ENCODE peak calls at places on chromosome 1, in five cellular contexts. One of them, this sample, is unnamed.
A peak's percentile ranks its signal among the peaks of the same experiment; 100 is the strongest.

GRCh38 chr1:151820940-151821339 is 10.7 kb downstream of the RORC start:
- DNase-seq in neuronal stem cell: no peak
- DNase-seq in H9: no peak
- DNase-seq in H1: no peak
- DNase-seq in mesendoderm: no peak
- DNase-seq in this sample: no peak

GRCh38 chr1:52825868-52826267 is 16.7 kb upstream of the ZYG11A start:
- DNase-seq in neuronal stem cell: no peak
- DNase-seq in H9: no peak
- DNase-seq in H1: no peak
- DNase-seq in mesendoderm: no peak
- DNase-seq in this sample: peak; percentile 34

GRCh38 chr1:64041366-64042131 is 161.9 kb upstream of the UBE2U start:
- DNase-seq in neuronal stem cell: no peak
- DNase-seq in H9: no peak
- DNase-seq in H1: no peak
- DNase-seq in mesendoderm: no peak
- DNase-seq in this sample: no peak

GRCh38 chr1:78839704-78840277 is 166.7 kb downstream of the ADGRL4 start:
- DNase-seq in neuronal stem cell: peak; percentile 48
- DNase-seq in H9: no peak
- DNase-seq in H1: peak; percentile 55
- DNase-seq in mesendoderm: peak; percentile 42
- DNase-seq in this sample: peak; percentile 51

GRCh38 chr1:99705385-99705784 is 59.5 kb downstream of the PALMD start:
- DNase-seq in neuronal stem cell: no peak
- DNase-seq in H9: no peak
- DNase-seq in H1: no peak
- DNase-seq in mesendoderm: no peak
- DNase-seq in this sample: no peak

GRCh38 chr1:9289090-9289534 is 3.6 kb upstream of the SPSB1 start:
- DNase-seq in neuronal stem cell: peak; percentile 58
- DNase-seq in H9: peak; percentile 55
- DNase-seq in H1: peak; percentile 92
- DNase-seq in mesendoderm: peak; percentile 71
- DNase-seq in this sample: peak; percentile 74

GRCh38 chr1:160826546-160826945 is 30.6 kb downstream of the LY9 start:
- DNase-seq in neuronal stem cell: no peak
- DNase-seq in H9: no peak
- DNase-seq in H1: no peak
- DNase-seq in mesendoderm: no peak
- DNase-seq in this sample: no peak

GRCh38 chr1:111742938-111743549 is 3.8 kb upstream of the INKA2 start:
- DNase-seq in neuronal stem cell: no peak
- DNase-seq in H9: no peak
- DNase-seq in H1: no peak
- DNase-seq in mesendoderm: peak; percentile 31
- DNase-seq in this sample: peak; percentile 86

GRCh38 chr1:151479462-151479861 is 20.2 kb upstream of the POGZ start:
- DNase-seq in neuronal stem cell: no peak
- DNase-seq in H9: no peak
- DNase-seq in H1: no peak
- DNase-seq in mesendoderm: no peak
- DNase-seq in this sample: no peak

GRCh38 chr1:36161656-36162531 is 5.9 kb downstream of the MAP7D1 start:
- DNase-seq in neuronal stem cell: no peak
- DNase-seq in H9: peak; percentile 55
- DNase-seq in H1: no peak
- DNase-seq in mesendoderm: peak; percentile 80
- DNase-seq in this sample: no peak

GRCh38 chr1:114718661-114719423 is 2.3 kb upstream of the NRAS start:
- DNase-seq in neuronal stem cell: no peak
- DNase-seq in H9: no peak
- DNase-seq in H1: no peak
- DNase-seq in mesendoderm: no peak
- DNase-seq in this sample: peak; percentile 78

GRCh38 chr1:1540015-1540816 is at the start of gene TMEM240:
- DNase-seq in neuronal stem cell: peak; percentile 71
- DNase-seq in H9: peak; percentile 86
- DNase-seq in H1: peak; percentile 90
- DNase-seq in mesendoderm: peak; percentile 84
- DNase-seq in this sample: peak; percentile 69

GRCh38 chr1:10724948-10725852 is 71.2 kb downstream of the CASZ1 start:
- DNase-seq in neuronal stem cell: no peak
- DNase-seq in H9: no peak
- DNase-seq in H1: no peak
- DNase-seq in mesendoderm: no peak
- DNase-seq in this sample: peak; percentile 8

GRCh38 chr1:216293673-216294072 is 129.6 kb downstream of the USH2A start:
- DNase-seq in neuronal stem cell: no peak
- DNase-seq in H9: no peak
- DNase-seq in H1: no peak
- DNase-seq in mesendoderm: no peak
- DNase-seq in this sample: peak; percentile 94

GRCh38 chr1:97351846-97352245 is 569.0 kb downstream of the DPYD start:
- DNase-seq in neuronal stem cell: no peak
- DNase-seq in H9: no peak
- DNase-seq in H1: no peak
- DNase-seq in mesendoderm: no peak
- DNase-seq in this sample: no peak

GRCh38 chr1:201111156-201111555 is 1.1 kb downstream of the CACNA1S start:
- DNase-seq in neuronal stem cell: no peak
- DNase-seq in H9: no peak
- DNase-seq in H1: no peak
- DNase-seq in mesendoderm: no peak
- DNase-seq in this sample: no peak

GRCh38 chr1:196105901-196106300 is 502.3 kb downstream of the KCNT2 start:
- DNase-seq in neuronal stem cell: no peak
- DNase-seq in H9: no peak
- DNase-seq in H1: no peak
- DNase-seq in mesendoderm: peak; percentile 59
- DNase-seq in this sample: no peak

GRCh38 chr1:24553931-24554330 is 2.0 kb upstream of the NCMAP start:
- DNase-seq in neuronal stem cell: no peak
- DNase-seq in H9: no peak
- DNase-seq in H1: no peak
- DNase-seq in mesendoderm: no peak
- DNase-seq in this sample: no peak

GRCh38 chr1:24554714-24555113 is 1.2 kb upstream of the NCMAP start:
- DNase-seq in neuronal stem cell: no peak
- DNase-seq in H9: no peak
- DNase-seq in H1: no peak
- DNase-seq in mesendoderm: no peak
- DNase-seq in this sample: no peak

GRCh38 chr1:24556414-24556795 is 518 bp downstream of the NCMAP start:
- DNase-seq in neuronal stem cell: no peak
- DNase-seq in H9: no peak
- DNase-seq in H1: no peak
- DNase-seq in mesendoderm: no peak
- DNase-seq in this sample: no peak

GRCh38 chr1:24557220-24557619 is 1.3 kb downstream of the NCMAP start:
- DNase-seq in neuronal stem cell: no peak
- DNase-seq in H9: no peak
- DNase-seq in H1: no peak
- DNase-seq in mesendoderm: no peak
- DNase-seq in this sample: no peak

GRCh38 chr1:24555591-24556413 is at the start of gene NCMAP:
- DNase-seq in neuronal stem cell: no peak
- DNase-seq in H9: peak; percentile 52
- DNase-seq in H1: peak; percentile 71
- DNase-seq in mesendoderm: peak; percentile 47
- DNase-seq in this sample: no peak
- H2BK15ac ChIP-seq in neuronal stem cell: peak within 1 kb of the TSS; percentile 70
- H2BK15ac ChIP-seq in H9: no peak within 1 kb of the TSS
- H2BK15ac ChIP-seq in H1: no peak within 1 kb of the TSS
- H2BK15ac ChIP-seq in mesendoderm: no peak within 1 kb of the TSS
- H2BK15ac ChIP-seq in this sample: no peak within 1 kb of the TSS

GRCh38 chr1:47752560-47752959 is 244.6 kb downstream of the TRABD2B start:
- DNase-seq in neuronal stem cell: no peak
- DNase-seq in H9: no peak
- DNase-seq in H1: no peak
- DNase-seq in mesendoderm: no peak
- DNase-seq in this sample: no peak

GRCh38 chr1:47754221-47754620 is 243.0 kb downstream of the TRABD2B start:
- DNase-seq in neuronal stem cell: no peak
- DNase-seq in H9: no peak
- DNase-seq in H1: no peak
- DNase-seq in mesendoderm: no peak
- DNase-seq in this sample: no peak

GRCh38 chr1:47753808-47754207 is 243.4 kb downstream of the TRABD2B start:
- DNase-seq in neuronal stem cell: no peak
- DNase-seq in H9: no peak
- DNase-seq in H1: no peak
- DNase-seq in mesendoderm: no peak
- DNase-seq in this sample: no peak

GRCh38 chr1:47752048-47752451 is 245.1 kb downstream of the TRABD2B start:
- DNase-seq in neuronal stem cell: no peak
- DNase-seq in H9: no peak
- DNase-seq in H1: no peak
- DNase-seq in mesendoderm: no peak
- DNase-seq in this sample: peak; percentile 4

DNA sequence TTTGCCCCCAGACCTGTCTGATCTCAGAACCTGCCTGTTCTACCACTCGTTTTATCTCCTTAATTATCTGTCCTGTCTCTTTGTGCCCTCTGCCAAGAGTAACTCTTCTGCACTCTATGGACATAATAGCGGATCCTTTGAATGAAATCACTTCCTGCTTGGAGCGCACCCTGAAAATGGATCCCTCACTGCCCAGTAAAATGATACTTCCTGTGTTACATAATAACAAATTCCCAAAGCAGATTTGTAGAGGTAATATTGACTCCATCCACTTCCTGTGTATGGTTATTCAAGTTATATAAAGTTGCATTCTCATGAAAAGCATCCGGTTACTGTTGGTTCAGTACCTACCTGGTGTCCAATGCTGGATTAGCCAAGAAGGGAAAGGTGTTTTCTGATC is 246.0 kb downstream of the TRABD2B start:
- DNase-seq in neuronal stem cell: no peak
- DNase-seq in H9: no peak
- DNase-seq in H1: no peak
- DNase-seq in mesendoderm: no peak
- DNase-seq in this sample: no peak
- H3K27ac ChIP-seq in neuronal stem cell: no peak overlapping the region
- H3K27ac ChIP-seq in H9: no peak overlapping the region
- H3K27ac ChIP-seq in H1: no peak overlapping the region
- H3K27ac ChIP-seq in mesendoderm: no peak overlapping the region
- H3K27ac ChIP-seq in this sample: no peak overlapping the region

DNA sequence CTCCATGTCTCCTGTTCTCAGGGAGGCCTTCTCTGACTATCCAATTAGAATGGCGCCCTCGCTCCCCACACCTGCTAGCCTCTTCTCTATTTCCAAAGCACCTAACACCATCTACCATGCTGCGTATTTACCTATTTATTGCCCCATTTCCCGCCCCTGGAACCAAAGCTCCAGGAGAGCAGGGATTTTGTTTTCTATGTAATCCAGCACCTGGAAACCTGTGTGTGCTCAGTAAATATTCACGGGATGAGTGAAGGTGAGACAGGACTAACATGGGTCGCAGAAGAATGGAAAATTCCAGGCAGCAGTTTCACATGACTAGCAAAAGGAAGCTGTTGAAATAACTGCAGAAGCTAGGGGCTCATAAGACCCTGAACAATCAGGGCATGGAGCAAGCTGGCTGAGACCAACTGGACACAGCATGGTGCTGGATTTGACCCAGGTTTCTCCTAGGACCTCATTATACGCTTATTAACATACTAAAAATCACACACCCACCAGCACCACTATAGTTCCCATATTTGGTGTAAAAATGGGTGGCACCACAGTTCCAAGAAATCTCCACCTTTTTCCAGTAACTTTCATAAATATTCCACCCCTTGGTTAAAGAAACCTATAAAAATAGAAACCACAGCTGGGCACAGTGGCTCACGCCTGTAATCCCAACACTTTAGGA is 15.1 kb upstream of the TENT5B start:
- DNase-seq in neuronal stem cell: no peak
- DNase-seq in H9: no peak
- DNase-seq in H1: no peak
- DNase-seq in mesendoderm: no peak
- DNase-seq in this sample: no peak
- H2BK15ac ChIP-seq in neuronal stem cell: peak overlapping the region; percentile 34
- H2BK15ac ChIP-seq in H9: no peak overlapping the region
- H2BK15ac ChIP-seq in H1: peak overlapping the region; percentile 89
- H2BK15ac ChIP-seq in mesendoderm: no peak overlapping the region
- H2BK15ac ChIP-seq in this sample: no peak overlapping the region

DNA sequence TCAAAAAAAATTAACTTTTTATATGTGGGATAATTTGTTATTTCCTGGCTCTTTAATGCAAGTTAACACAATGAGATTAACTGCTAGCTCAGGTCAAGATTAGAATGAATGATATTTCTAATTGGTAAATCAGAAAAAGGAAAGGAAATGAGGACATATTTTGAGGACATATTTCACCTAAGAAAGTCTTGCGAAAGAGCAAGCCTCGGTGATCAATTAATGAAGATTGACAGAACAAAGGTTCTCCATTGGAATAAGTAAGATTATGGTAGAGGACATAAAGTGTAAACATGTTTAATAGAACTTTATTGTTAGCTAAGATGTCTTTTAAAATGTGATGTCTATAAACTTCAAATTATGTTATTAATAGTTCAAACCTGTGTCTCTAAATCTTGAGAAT is 1617.8 kb downstream of the KCNT2 start:
- DNase-seq in neuronal stem cell: no peak
- DNase-seq in H9: no peak
- DNase-seq in H1: no peak
- DNase-seq in mesendoderm: no peak
- DNase-seq in this sample: no peak
- H3K27ac ChIP-seq in neuronal stem cell: no peak overlapping the region
- H3K27ac ChIP-seq in H9: no peak overlapping the region
- H3K27ac ChIP-seq in H1: no peak overlapping the region
- H3K27ac ChIP-seq in mesendoderm: no peak overlapping the region
- H3K27ac ChIP-seq in this sample: no peak overlapping the region

This sample was measured in IMR-90.